ENCODE peak calls at places on chromosomes 7 and 10, in ten cellular contexts. E, P, H, V, R, M, L, J, T and C are unnamed samples.
A peak's percentile ranks its signal among the peaks of the same experiment; 100 is the strongest.

GRCh38 chr7:24943096-24943948 is 36.7 kb downstream of the OSBPL3 start:
- DNase-seq in H (no peak), L (no peak), R (no peak), M (peak; percentile 54), V (no peak), E (no peak), J (no peak), P (no peak), T (no peak), C (no peak)

GRCh38 chr7:69691734-69692133 is 93.5 kb downstream of the AUTS2 start:
- DNase-seq in R (no peak), P (no peak), E (no peak), T (no peak), H (no peak), L (no peak), J (no peak), V (no peak), M (no peak), C (no peak)

GRCh38 chr7:94041529-94041928 is 37.4 kb upstream of the BET1 start:
- DNase-seq in R (no peak), M (peak; percentile 47), H (no peak), L (no peak), J (no peak), V (peak; percentile 82), P (no peak), T (no peak), E (peak; percentile 84), C (peak; percentile 79)

GRCh38 chr10:112938808-112939482 is 11.1 kb upstream of the TCF7L2 start:
- DNase-seq in T (no peak), E (no peak), J (peak; percentile 63), L (no peak), M (no peak), P (no peak), R (no peak), V (no peak), H (no peak), C (no peak)

GRCh38 chr10:30782543-30783461 is 153.2 kb upstream of the LYZL2 start:
- DNase-seq in R (no peak), V (no peak), L (no peak), T (no peak), M (peak; percentile 69), P (peak; percentile 71), E (peak; percentile 68), J (peak; percentile 79), H (no peak), C (peak; percentile 68)

GRCh38 chr10:483266-483665 is 206.2 kb downstream of the DIP2C start:
- DNase-seq in M (no peak), T (no peak), L (no peak), H (no peak), V (no peak), E (no peak), P (no peak), R (no peak), J (no peak), C (no peak)

GRCh38 chr10:79241990-79242619 is 105.2 kb upstream of the PPIF start:
- DNase-seq in P (peak; percentile 85), M (peak; percentile 76), L (no peak), V (no peak), T (peak; percentile 68), H (no peak), E (peak; percentile 67), R (no peak), J (peak; percentile 73), C (peak; percentile 55)

GRCh38 chr10:123390332-123390731 is 236.1 kb downstream of the BUB3 start:
- DNase-seq in J (no peak), M (no peak), E (no peak), P (peak; percentile 64), V (no peak), T (no peak), L (no peak), H (no peak), R (no peak), C (no peak)

GRCh38 chr10:71657604-71658348 is 61.8 kb downstream of the C10orf105 start:
- DNase-seq in L (no peak), P (no peak), R (no peak), T (no peak), E (no peak), H (no peak), M (no peak), J (no peak), V (no peak), C (no peak)
- H3K4me3 ChIP-seq in L (no peak overlapping the region), P (no peak overlapping the region), R (no peak overlapping the region), T (no peak overlapping the region), E (no peak overlapping the region), H (no peak overlapping the region), M (no peak overlapping the region), J (no peak overlapping the region), V (no peak overlapping the region), C (no peak overlapping the region)

GRCh38 chr7:139693651-139694388 is 84.0 kb downstream of the HIPK2 start:
- DNase-seq in V (no peak), P (no peak), M (no peak), L (no peak), E (peak; percentile 75), H (no peak), R (no peak), T (no peak), J (no peak), C (no peak)

GRCh38 chr7:139694389-139694676 is 83.5 kb downstream of the HIPK2 start:
- DNase-seq in P (no peak), L (no peak), H (no peak), J (no peak), R (no peak), T (no peak), M (no peak), E (no peak), V (no peak), C (no peak)

GRCh38 chr7:139691253-139691781 is 86.5 kb downstream of the HIPK2 start:
- DNase-seq in J (peak; percentile 20), E (no peak), P (no peak), M (peak; percentile 32), V (no peak), R (no peak), H (no peak), T (no peak), L (no peak), C (peak; percentile 53)

GRCh38 chr7:139695616-139696015 is 82.2 kb downstream of the HIPK2 start:
- DNase-seq in J (no peak), M (no peak), V (no peak), P (no peak), H (no peak), L (no peak), T (no peak), E (no peak), R (no peak), C (no peak)

GRCh38 chr7:139692723-139693122 is 85.1 kb downstream of the HIPK2 start:
- DNase-seq in P (no peak), H (no peak), L (no peak), T (no peak), R (no peak), J (no peak), V (no peak), M (no peak), E (no peak), C (no peak)
- H3K4me3 ChIP-seq in P (no peak overlapping the region), H (no peak overlapping the region), L (no peak overlapping the region), T (no peak overlapping the region), R (no peak overlapping the region), J (no peak overlapping the region), V (no peak overlapping the region), M (no peak overlapping the region), E (no peak overlapping the region), C (no peak overlapping the region)

DNA sequence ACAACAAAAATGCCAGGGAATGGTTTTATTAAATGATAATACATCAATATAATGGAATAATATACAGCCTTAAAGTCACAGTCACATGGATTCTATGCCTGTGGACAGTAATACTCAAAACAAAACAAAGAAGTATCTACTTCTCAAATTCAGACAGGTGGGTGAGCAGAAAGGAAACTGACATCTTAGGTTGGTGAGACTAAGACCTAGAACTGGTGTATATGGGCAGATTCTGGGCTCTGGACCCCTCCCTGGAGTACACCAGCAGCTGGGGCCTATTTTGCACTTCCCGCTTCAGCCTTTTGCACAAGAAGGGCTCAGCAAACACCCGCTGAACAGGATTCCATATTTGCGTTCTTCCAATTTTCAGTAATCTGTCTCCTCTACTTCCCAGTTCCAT is 5.4 kb upstream of the FIS1 start:
- DNase-seq in R (no peak), J (no peak), L (no peak), T (no peak), H (no peak), V (no peak), E (no peak), P (peak; percentile 35), M (no peak), C (no peak)
- H3K4me3 ChIP-seq in R (no peak overlapping the region), J (no peak overlapping the region), L (no peak overlapping the region), T (no peak overlapping the region), H (no peak overlapping the region), V (no peak overlapping the region), E (no peak overlapping the region), P (peak overlapping the region; percentile 82), M (no peak overlapping the region), C (no peak overlapping the region)

GRCh38 chr10:5447071-5447470 is 34.7 kb downstream of the NET1 start:
- DNase-seq in R (no peak), V (no peak), T (no peak), M (no peak), J (peak; percentile 15), L (no peak), P (no peak), E (peak; percentile 46), H (no peak), C (peak; percentile 46)
- H3K4me3 ChIP-seq in R (peak overlapping the region; percentile 81), V (peak overlapping the region; percentile 69), T (no peak overlapping the region), M (peak overlapping the region; percentile 92), J (peak overlapping the region; percentile 71), L (peak overlapping the region; percentile 37), P (no peak overlapping the region), E (peak overlapping the region; percentile 64), H (peak overlapping the region; percentile 61), C (peak overlapping the region; percentile 71)

GRCh38 chr7:85104432-85105205 is 82.2 kb downstream of the SEMA3D start:
- DNase-seq in J (peak; percentile 21), M (peak; percentile 77), R (no peak), V (no peak), T (no peak), P (no peak), L (peak; percentile 6), H (no peak), E (peak; percentile 33), C (peak; percentile 39)

GRCh38 chr7:85101347-85101746 is 85.5 kb downstream of the SEMA3D start:
- DNase-seq in L (no peak), P (no peak), H (no peak), M (no peak), E (no peak), T (no peak), J (no peak), R (no peak), V (no peak), C (no peak)

GRCh38 chr7:85102813-85103350 is 84.0 kb downstream of the SEMA3D start:
- DNase-seq in T (no peak), H (no peak), M (peak; percentile 36), J (peak; percentile 62), P (no peak), V (no peak), R (no peak), E (peak; percentile 63), L (no peak), C (peak; percentile 13)

GRCh38 chr7:85103352-85103751 is 83.5 kb downstream of the SEMA3D start:
- DNase-seq in L (peak; percentile 18), M (no peak), E (no peak), P (no peak), T (no peak), V (no peak), J (peak; percentile 70), H (no peak), R (no peak), C (no peak)

DNA sequence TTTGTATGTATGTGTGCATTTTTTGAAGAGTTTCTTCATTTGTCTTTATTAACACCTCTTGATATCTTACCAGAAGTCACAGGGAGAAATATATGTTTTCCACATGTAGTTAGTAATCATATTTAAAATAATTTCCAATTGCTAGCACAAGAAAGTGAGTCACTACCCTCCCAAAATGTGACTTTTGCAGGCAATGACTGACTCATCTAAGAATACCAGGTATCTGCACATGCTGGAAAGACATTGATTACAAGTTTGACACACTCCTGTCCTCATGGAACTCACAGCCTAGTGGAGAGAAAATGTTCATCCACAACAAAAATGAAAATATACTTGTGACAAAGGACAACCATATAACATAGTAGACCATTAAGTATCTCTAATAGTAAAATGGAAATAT is 82.9 kb downstream of the SEMA3D start:
- DNase-seq in P (no peak), E (peak; percentile 22), R (no peak), J (no peak), H (no peak), V (no peak), T (no peak), M (peak; percentile 36), L (peak; percentile 8), C (peak; percentile 7)
- H3K4me3 ChIP-seq in P (no peak overlapping the region), E (no peak overlapping the region), R (no peak overlapping the region), J (no peak overlapping the region), H (no peak overlapping the region), V (no peak overlapping the region), T (no peak overlapping the region), M (no peak overlapping the region), L (no peak overlapping the region), C (no peak overlapping the region)